ENCODE peak calls at places on chromosomes 1 and 21, in five cellular contexts. Q is epithelial cell of prostate, V is tibial artery, B is neuronal stem cell, E is breast epithelium. C is an unnamed sample.

GRCh38 chr1:67888208-67888607 is 54.9 kb upstream of the GNG12 start:
- DNase-seq in E (no peak), B (no peak), V (no peak), Q (no peak), C (no peak)

GRCh38 chr1:205748398-205749093 is 1.4 kb downstream of the NUCKS1 start:
- DNase-seq in Q (no peak), V (no peak), E (no peak), B (no peak), C (no peak)

GRCh38 chr1:105467549-105467948 is 1588.9 kb upstream of the PRMT6 start:
- DNase-seq in V (no peak), E (no peak), Q (no peak), B (no peak), C (no peak)

GRCh38 chr1:191695865-191696264 is 462.4 kb upstream of the RGS18 start:
- DNase-seq in E (no peak), Q (no peak), B (no peak), V (no peak), C (no peak)

GRCh38 chr21:45042664-45043161 is 31.7 kb upstream of the ADARB1 start:
- DNase-seq in B (no peak), Q (no peak), E (no peak), V (no peak), C (no peak)

GRCh38 chr1:23967871-23968270 is 8.2 kb downstream of the PNRC2 start:
- DNase-seq in E (no peak), Q (no peak), V (no peak), B (no peak), C (no peak)

GRCh38 chr1:22662318-22662717 is 9.3 kb downstream of the C1QB start:
- DNase-seq in Q (no peak), V (peak), E (no peak), B (peak), C (peak)

GRCh38 chr1:28973850-28974841 is 59.8 kb downstream of the EPB41 start:
- DNase-seq in E (no peak), Q (no peak), V (no peak), B (no peak), C (no peak)

GRCh38 chr1:216600730-216601426 is 122.4 kb downstream of the ESRRG start:
- DNase-seq in B (peak), Q (peak), V (peak), E (peak), C (peak)

DNA sequence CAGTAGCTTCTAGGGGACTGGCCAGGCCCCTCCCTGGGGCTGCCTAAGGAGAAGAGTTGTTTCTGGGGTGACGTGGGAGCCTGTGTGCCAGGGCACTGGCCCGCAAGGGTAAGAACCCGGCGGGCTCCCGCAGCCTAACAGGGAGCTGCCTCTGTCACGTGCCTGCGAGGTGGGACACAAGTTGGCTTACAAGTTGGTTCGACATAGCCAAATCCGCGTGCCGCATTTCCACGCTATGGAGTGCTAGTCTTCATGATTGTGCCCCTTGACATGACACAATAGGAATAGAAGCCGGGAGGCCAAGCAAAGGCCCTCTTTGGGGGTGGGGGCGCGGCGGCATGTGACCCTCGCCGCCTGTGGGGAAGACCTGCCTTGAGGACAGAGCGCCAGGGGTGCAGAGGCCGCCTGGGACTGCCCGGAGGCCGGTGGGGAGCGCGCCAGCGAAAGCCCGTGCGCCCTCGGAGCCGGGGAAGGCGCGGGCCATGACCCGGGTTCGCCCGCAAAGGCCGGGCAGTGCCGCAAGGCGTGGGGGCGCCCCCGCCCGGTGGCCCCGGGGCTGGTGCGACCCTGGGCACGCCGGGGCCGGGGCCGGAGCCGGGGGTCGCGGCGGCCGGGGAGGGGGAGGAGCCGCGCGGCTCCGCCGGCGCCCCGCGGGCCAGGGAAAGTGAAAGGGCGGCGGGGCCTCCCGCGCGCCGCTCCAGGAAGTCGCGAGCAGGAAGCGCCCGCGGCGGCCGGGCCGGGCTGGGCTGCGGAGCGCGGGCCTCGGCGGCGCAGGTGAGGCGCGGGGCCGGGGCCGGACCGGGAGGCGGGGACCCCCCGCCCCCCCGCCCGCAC is at the start of gene SLC37A1:
- DNase-seq in B (no peak), V (no peak), E (no peak), Q (no peak), C (no peak)
- H3K27ac ChIP-seq in B (no peak), V (peak), E (peak), Q (peak), C (no peak)

DNA sequence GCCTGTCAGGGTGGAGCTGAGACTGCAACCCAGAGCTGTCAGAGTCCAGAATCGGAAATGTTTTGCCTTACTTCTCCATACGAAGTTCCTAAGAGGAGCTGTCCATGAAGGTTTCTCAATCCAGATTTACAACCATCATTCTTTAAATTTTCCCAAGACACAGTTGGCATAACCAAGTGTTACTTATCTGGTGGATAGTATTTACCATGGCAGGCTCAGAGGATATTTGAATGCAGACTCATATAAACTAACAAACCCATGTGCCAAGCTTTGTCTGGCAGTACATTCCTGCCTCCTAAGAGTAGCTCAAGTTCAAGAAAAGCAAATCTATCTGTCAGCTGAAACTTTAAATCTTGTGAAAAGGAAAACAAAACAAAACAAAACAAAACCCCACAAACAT is 267.9 kb downstream of the ZNF326 start:
- DNase-seq in E (no peak), Q (no peak), V (no peak), B (no peak), C (no peak)
- H3K27ac ChIP-seq in E (no peak), Q (no peak), V (peak), B (no peak), C (no peak)

GRCh38 chr21:15682977-15683376 is 46.8 kb upstream of the USP25 start:
- DNase-seq in V (no peak), Q (peak), B (no peak), E (no peak), C (no peak)
- H3K27ac ChIP-seq in V (no peak), Q (peak), B (no peak), E (no peak), C (no peak)

GRCh38 chr1:10251325-10252103 is 41.1 kb downstream of the KIF1B start:
- DNase-seq in E (no peak), V (no peak), Q (peak), B (no peak), C (no peak)

GRCh38 chr1:10252508-10252907 is 42.1 kb downstream of the KIF1B start:
- DNase-seq in V (no peak), Q (no peak), B (no peak), E (no peak), C (no peak)

GRCh38 chr1:10250663-10251062 is 40.3 kb downstream of the KIF1B start:
- DNase-seq in E (no peak), Q (no peak), B (no peak), V (no peak), C (no peak)

GRCh38 chr1:10253755-10254154 is 43.4 kb downstream of the KIF1B start:
- DNase-seq in E (no peak), Q (peak), B (no peak), V (peak), C (no peak)

DNA sequence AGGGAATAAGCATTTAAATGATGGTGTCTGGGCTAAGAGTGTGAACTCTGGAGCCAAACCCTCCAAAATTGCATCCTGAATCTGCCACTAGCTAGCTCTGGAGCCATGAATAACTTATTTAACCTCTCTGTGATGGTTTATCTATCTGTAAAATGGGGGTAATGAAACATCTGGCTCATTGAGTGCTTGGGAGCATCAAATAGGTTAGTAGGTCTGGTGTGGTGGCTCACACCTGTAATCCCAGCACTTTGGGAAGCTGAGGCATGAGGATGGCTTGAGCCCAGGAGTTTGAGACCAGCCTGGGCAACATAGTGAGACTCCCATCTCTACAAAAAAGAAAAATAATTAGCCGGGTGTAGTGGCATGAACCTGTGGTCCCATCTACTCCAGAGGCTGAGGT is 42.8 kb downstream of the KIF1B start:
- DNase-seq in B (no peak), E (no peak), V (no peak), Q (no peak), C (no peak)
- H3K27ac ChIP-seq in B (no peak), E (no peak), V (peak), Q (no peak), C (no peak)

DNA sequence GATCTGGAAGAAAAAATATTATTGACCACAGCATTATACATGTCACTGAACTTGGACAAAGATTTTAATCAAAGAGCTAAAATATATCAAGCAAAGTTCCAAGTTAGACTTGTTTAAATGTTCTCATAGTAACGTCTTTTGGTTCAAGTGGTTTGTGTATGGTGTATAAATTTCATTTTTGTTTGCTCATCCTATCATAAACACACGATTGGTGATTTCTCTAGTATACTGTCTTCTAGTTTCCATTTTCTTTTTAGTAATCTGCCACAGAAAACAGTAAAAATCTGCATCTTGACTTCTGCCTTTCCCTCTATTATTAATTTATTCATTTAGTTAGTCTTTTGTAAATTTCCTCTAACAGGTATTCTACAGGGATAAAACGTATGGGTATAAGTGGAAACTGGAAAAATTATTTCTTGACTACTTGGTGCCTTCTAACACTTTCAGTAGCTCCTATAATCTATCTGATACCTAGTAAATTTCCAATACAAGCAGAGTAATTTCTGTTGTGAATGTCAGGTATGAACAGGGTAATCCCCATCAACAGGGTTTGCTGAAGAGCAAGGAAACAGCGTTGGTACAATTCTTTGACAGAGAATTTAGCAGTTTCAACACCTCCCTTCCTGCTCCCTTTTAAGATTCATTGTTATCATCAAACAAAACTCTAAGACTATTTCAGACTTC is 268.0 kb downstream of the PTPRC start:
- DNase-seq in E (no peak), B (no peak), V (no peak), Q (no peak), C (no peak)
- H3K27ac ChIP-seq in E (no peak), B (no peak), V (no peak), Q (no peak), C (no peak)

C was measured in substantia nigra.